ENCODE peak calls at places on chromosomes 13 and 19, in eight cellular contexts. V is osteoblast, D is mesenchymal stem cell, F is aorta, L is cardiac fibroblast, Y is breast epithelium, B is fibroblast of the aortic adventitia, H is colonic mucosa. U is an unnamed sample.

GRCh38 chr19:38392707-38393308 is 4.3 kb downstream of the SPRED3 start:
- DNase-seq in V (peak; percentile 96), D (peak; percentile 64), F (no peak), L (peak; percentile 53), Y (no peak), B (no peak), H (no peak), U (peak; percentile 41)

GRCh38 chr19:22052644-22053013 is 345 bp downstream of the ZNF257 start:
- DNase-seq in V (no peak), D (no peak), F (no peak), L (no peak), Y (no peak), B (peak; percentile 0), H (peak; percentile 18), U (peak; percentile 5)

GRCh38 chr13:41222259-41222852 is 28.0 kb upstream of the KBTBD7 start:
- DNase-seq in V (peak; percentile 71), D (peak; percentile 63), F (no peak), L (peak; percentile 75), Y (no peak), B (peak; percentile 71), H (peak; percentile 56), U (peak; percentile 76)

GRCh38 chr19:11781295-11782057 is 14.7 kb downstream of the ZNF441 start:
- DNase-seq in V (no peak), D (peak; percentile 24), F (no peak), L (peak; percentile 21), Y (no peak), B (no peak), H (no peak), U (no peak)

GRCh38 chr13:27028683-27029480 is 142.7 kb downstream of the USP12 start:
- DNase-seq in V (no peak), D (no peak), F (no peak), L (no peak), Y (no peak), B (no peak), H (no peak), U (no peak)

GRCh38 chr19:28046932-28047331 is 1166.0 kb downstream of the UQCRFS1 start:
- DNase-seq in V (no peak), D (no peak), F (no peak), L (no peak), Y (no peak), B (no peak), H (no peak), U (no peak)

GRCh38 chr13:21033866-21034601 is 27.4 kb downstream of the LATS2 start:
- DNase-seq in V (peak; percentile 42), D (peak; percentile 50), F (no peak), L (peak; percentile 50), Y (peak; percentile 86), B (no peak), H (no peak), U (no peak)

GRCh38 chr13:113252516-113252915 is 43.1 kb downstream of the CUL4A start:
- DNase-seq in V (no peak), D (no peak), F (peak; percentile 51), L (no peak), Y (no peak), B (no peak), H (no peak), U (no peak)

GRCh38 chr19:33416307-33417215 is 43.1 kb downstream of the CEBPG start:
- DNase-seq in V (peak; percentile 97), D (peak; percentile 62), F (no peak), L (peak; percentile 72), Y (peak; percentile 41), B (peak; percentile 58), H (peak; percentile 79), U (peak; percentile 73)

GRCh38 chr19:21474671-21475181 is 30.7 kb upstream of the ZNF429 start:
- DNase-seq in V (peak; percentile 97), D (peak; percentile 64), F (peak; percentile 92), L (peak; percentile 71), Y (peak; percentile 77), B (peak; percentile 4), H (peak; percentile 77), U (peak; percentile 58)

GRCh38 chr13:27319404-27319803 is 48.8 kb downstream of the RASL11A start:
- DNase-seq in V (peak; percentile 22), D (no peak), F (no peak), L (no peak), Y (no peak), B (no peak), H (no peak), U (no peak)

GRCh38 chr13:111659236-111659635 is 338.8 kb downstream of the TEX29 start:
- DNase-seq in V (no peak), D (no peak), F (no peak), L (no peak), Y (no peak), B (no peak), H (no peak), U (no peak)

GRCh38 chr19:40626918-40627317 is 25.7 kb downstream of the LTBP4 start:
- DNase-seq in V (no peak), D (no peak), F (no peak), L (no peak), Y (no peak), B (no peak), H (no peak), U (no peak)

DNA sequence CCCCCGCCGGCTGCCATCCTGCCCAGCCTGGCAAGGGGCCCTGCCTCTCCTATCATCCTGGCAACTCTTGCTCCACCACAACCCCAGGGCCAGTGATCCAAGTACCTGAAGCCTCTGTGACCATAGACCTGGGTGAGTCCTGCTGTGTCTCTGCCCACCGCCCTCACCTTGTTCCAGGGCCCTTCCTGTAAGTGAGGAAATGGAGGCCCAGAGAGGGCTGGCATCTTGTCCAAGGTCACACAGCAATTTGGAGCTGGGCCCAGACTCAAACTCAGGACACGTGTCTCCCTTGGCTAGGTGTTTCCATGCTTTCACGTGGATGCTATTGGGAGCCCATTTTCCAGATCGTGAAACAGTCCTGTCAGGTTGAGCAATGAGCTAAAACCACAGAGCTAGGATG is 3.7 kb downstream of the CREB3L3 start:
- DNase-seq in V (peak; percentile 86), D (no peak), F (no peak), L (no peak), Y (no peak), B (no peak), H (no peak), U (no peak)
- H3K4me3 ChIP-seq in V (no peak overlapping the region), D (no peak overlapping the region), F (no peak overlapping the region), L (no peak overlapping the region), Y (no peak overlapping the region), B (no peak overlapping the region), H (no peak overlapping the region), U (no peak overlapping the region)

DNA sequence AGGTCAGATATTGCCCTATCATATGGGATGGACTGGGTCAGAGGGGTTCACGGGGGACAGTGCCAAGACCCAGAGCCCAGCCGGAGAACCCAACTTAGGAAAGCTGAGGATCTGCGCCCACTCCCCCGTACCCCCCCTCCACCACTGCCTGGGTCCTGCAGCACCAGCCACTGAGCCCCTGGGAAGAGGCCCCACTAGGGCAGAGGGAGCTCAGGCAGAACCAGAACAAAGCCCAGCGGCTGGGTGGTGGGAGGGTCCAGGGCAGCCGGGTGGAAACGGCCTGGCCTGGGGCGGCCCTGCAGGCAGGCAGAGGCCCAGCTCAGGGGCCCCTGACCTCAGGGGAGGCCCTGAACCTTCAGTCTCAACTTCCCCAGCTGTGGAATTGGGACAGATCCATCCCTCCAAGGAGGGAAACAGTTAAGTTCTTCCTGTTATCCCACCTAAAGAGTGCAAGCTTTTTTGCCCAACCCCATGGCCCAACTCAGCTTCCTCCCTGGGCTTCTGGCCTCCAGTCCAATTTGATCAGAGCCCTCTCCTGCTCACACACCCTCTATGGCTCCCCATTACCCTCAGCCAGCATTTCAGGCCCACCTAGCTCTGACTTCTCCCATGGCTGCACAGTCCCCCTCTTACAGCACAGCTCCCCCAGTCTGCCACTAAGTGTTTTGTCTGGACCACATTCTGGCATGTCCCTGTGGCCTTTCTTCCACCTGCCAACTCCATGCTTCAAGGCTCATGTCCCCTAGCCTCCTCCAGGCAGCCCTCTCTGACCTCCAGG is 3.1 kb downstream of the NR2F6 start:
- DNase-seq in V (peak; percentile 89), D (no peak), F (no peak), L (no peak), Y (no peak), B (no peak), H (no peak), U (no peak)
- H3K4me3 ChIP-seq in V (no peak overlapping the region), D (no peak overlapping the region), F (no peak overlapping the region), L (peak overlapping the region; percentile 86), Y (peak overlapping the region; percentile 11), B (peak overlapping the region; percentile 90), H (peak overlapping the region; percentile 80), U (peak overlapping the region; percentile 77)

GRCh38 chr13:73778242-73778864 is 355.9 kb downstream of the KLF12 start:
- DNase-seq in V (no peak), D (no peak), F (no peak), L (no peak), Y (no peak), B (no peak), H (no peak), U (no peak)

GRCh38 chr13:73777134-73777533 is 357.1 kb downstream of the KLF12 start:
- DNase-seq in V (no peak), D (no peak), F (no peak), L (no peak), Y (no peak), B (no peak), H (no peak), U (no peak)

GRCh38 chr13:73779881-73780280 is 354.3 kb downstream of the KLF12 start:
- DNase-seq in V (no peak), D (no peak), F (no peak), L (no peak), Y (no peak), B (no peak), H (no peak), U (no peak)

GRCh38 chr13:73781384-73781783 is 352.8 kb downstream of the KLF12 start:
- DNase-seq in V (no peak), D (no peak), F (no peak), L (no peak), Y (no peak), B (no peak), H (no peak), U (no peak)

DNA sequence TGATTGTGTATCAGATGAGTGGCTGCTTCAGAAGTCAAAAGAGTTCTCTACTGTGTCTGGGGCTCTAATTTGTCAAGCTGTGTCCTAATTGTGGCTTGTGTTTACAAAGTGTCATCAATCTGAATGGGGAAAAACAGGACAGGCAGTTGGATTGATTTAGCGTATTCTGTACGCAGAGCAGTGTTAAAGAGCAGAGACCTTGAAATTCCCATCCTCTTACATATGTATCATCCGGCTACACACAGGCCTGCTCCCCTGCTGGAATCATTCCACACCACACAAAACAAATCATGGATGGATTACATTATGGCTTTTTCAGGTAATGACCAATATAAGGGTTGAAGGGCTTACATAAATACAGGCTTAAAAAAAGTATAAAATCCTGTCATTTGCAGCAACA is 351.4 kb downstream of the KLF12 start:
- DNase-seq in V (no peak), D (peak; percentile 44), F (no peak), L (no peak), Y (no peak), B (no peak), H (no peak), U (peak; percentile 69)
- H3K4me3 ChIP-seq in V (no peak overlapping the region), D (no peak overlapping the region), F (no peak overlapping the region), L (no peak overlapping the region), Y (no peak overlapping the region), B (no peak overlapping the region), H (no peak overlapping the region), U (no peak overlapping the region)

GRCh38 chr19:43474986-43475705 is 9.7 kb upstream of the LYPD3 start:
- DNase-seq in V (peak; percentile 97), D (peak; percentile 96), F (peak; percentile 99), L (peak; percentile 93), Y (peak; percentile 90), B (peak; percentile 90), H (peak; percentile 98), U (peak; percentile 92)
- H3K4me3 ChIP-seq in V (peak overlapping the region; percentile 46), D (no peak overlapping the region), F (no peak overlapping the region), L (peak overlapping the region; percentile 26), Y (peak overlapping the region; percentile 64), B (no peak overlapping the region), H (peak overlapping the region; percentile 13), U (peak overlapping the region; percentile 53)

U was measured in choroid plexus epithelial cell.